ENCODE peak calls at places on chromosomes 4 and X, in nine cellular contexts. One of them, this sample, is unnamed.

GRCh38 chr4:26023191-26023972 is 109.4 kb downstream of the SMIM20 start:
- DNase-seq in effector memory CD4-positive, alpha-beta T cell: no peak
- DNase-seq in AG08396: no peak
- DNase-seq in EL: peak; percentile 18
- DNase-seq in endothelial cell: no peak
- DNase-seq in HEK293T: no peak
- DNase-seq in ureter: no peak
- DNase-seq in NCI-H2107: no peak
- DNase-seq in spleen: no peak
- DNase-seq in this sample: no peak

GRCh38 chrX:42869659-42870476 is 91.9 kb upstream of the PPP1R2C start:
- DNase-seq in AG08396: no peak
- DNase-seq in EL: no peak
- DNase-seq in effector memory CD4-positive, alpha-beta T cell: no peak
- DNase-seq in NCI-H2107: no peak
- DNase-seq in ureter: no peak
- DNase-seq in endothelial cell: no peak
- DNase-seq in spleen: no peak
- DNase-seq in HEK293T: no peak
- DNase-seq in this sample: no peak

GRCh38 chr4:153649572-153649991 is 34.5 kb upstream of the TLR2 start:
- DNase-seq in spleen: no peak
- DNase-seq in EL: peak; percentile 22
- DNase-seq in effector memory CD4-positive, alpha-beta T cell: no peak
- DNase-seq in AG08396: no peak
- DNase-seq in NCI-H2107: no peak
- DNase-seq in HEK293T: no peak
- DNase-seq in ureter: no peak
- DNase-seq in endothelial cell: no peak
- DNase-seq in this sample: peak; percentile 23

GRCh38 chr4:45241976-45242375 is 515.6 kb upstream of the GNPDA2 start:
- DNase-seq in ureter: no peak
- DNase-seq in effector memory CD4-positive, alpha-beta T cell: no peak
- DNase-seq in HEK293T: no peak
- DNase-seq in AG08396: no peak
- DNase-seq in endothelial cell: no peak
- DNase-seq in EL: no peak
- DNase-seq in NCI-H2107: no peak
- DNase-seq in spleen: no peak
- DNase-seq in this sample: no peak

GRCh38 chr4:68129793-68130192 is at the start of gene TMPRSS11F:
- DNase-seq in AG08396: no peak
- DNase-seq in endothelial cell: no peak
- DNase-seq in EL: no peak
- DNase-seq in spleen: no peak
- DNase-seq in effector memory CD4-positive, alpha-beta T cell: no peak
- DNase-seq in ureter: peak; percentile 46
- DNase-seq in HEK293T: no peak
- DNase-seq in NCI-H2107: no peak
- DNase-seq in this sample: no peak

GRCh38 chrX:153416781-153417180 is 5.5 kb downstream of the ZFP92 start:
- DNase-seq in endothelial cell: no peak
- DNase-seq in HEK293T: no peak
- DNase-seq in NCI-H2107: peak; percentile 52
- DNase-seq in AG08396: no peak
- DNase-seq in effector memory CD4-positive, alpha-beta T cell: no peak
- DNase-seq in EL: no peak
- DNase-seq in spleen: no peak
- DNase-seq in ureter: no peak
- DNase-seq in this sample: no peak

GRCh38 chrX:81195712-81196111 is 6.0 kb downstream of the HMGN5 start:
- DNase-seq in spleen: no peak
- DNase-seq in NCI-H2107: peak; percentile 15
- DNase-seq in effector memory CD4-positive, alpha-beta T cell: peak; percentile 4
- DNase-seq in AG08396: peak; percentile 18
- DNase-seq in endothelial cell: peak; percentile 42
- DNase-seq in ureter: no peak
- DNase-seq in HEK293T: peak; percentile 58
- DNase-seq in EL: peak; percentile 50
- DNase-seq in this sample: peak; percentile 33

GRCh38 chr4:54784188-54784671 is 126.5 kb downstream of the KIT start:
- DNase-seq in endothelial cell: no peak
- DNase-seq in EL: peak; percentile 92
- DNase-seq in spleen: peak; percentile 76
- DNase-seq in AG08396: peak; percentile 88
- DNase-seq in effector memory CD4-positive, alpha-beta T cell: no peak
- DNase-seq in ureter: peak; percentile 79
- DNase-seq in NCI-H2107: no peak
- DNase-seq in HEK293T: no peak
- DNase-seq in this sample: no peak

GRCh38 chr4:76950052-76950845 is 697 bp downstream of the SEPTIN11 start:
- DNase-seq in EL: peak; percentile 64
- DNase-seq in HEK293T: peak; percentile 34
- DNase-seq in NCI-H2107: no peak
- DNase-seq in ureter: peak; percentile 66
- DNase-seq in effector memory CD4-positive, alpha-beta T cell: peak; percentile 30
- DNase-seq in spleen: peak; percentile 88
- DNase-seq in AG08396: peak; percentile 43
- DNase-seq in endothelial cell: peak; percentile 55
- DNase-seq in this sample: peak; percentile 77

GRCh38 chr4:28388471-28388870 is 1527.8 kb downstream of the STIM2 start:
- DNase-seq in endothelial cell: no peak
- DNase-seq in EL: no peak
- DNase-seq in AG08396: no peak
- DNase-seq in ureter: no peak
- DNase-seq in spleen: no peak
- DNase-seq in NCI-H2107: no peak
- DNase-seq in effector memory CD4-positive, alpha-beta T cell: no peak
- DNase-seq in HEK293T: no peak
- DNase-seq in this sample: no peak

GRCh38 chrX:17475820-17476219 is 100.8 kb downstream of the NHS start:
- DNase-seq in endothelial cell: no peak
- DNase-seq in effector memory CD4-positive, alpha-beta T cell: no peak
- DNase-seq in EL: no peak
- DNase-seq in spleen: no peak
- DNase-seq in AG08396: no peak
- DNase-seq in HEK293T: no peak
- DNase-seq in ureter: no peak
- DNase-seq in NCI-H2107: no peak
- DNase-seq in this sample: peak; percentile 52

GRCh38 chr4:1501754-1502500 is 95.7 kb upstream of the NKX1-1 start:
- DNase-seq in endothelial cell: no peak
- DNase-seq in NCI-H2107: no peak
- DNase-seq in AG08396: no peak
- DNase-seq in ureter: no peak
- DNase-seq in EL: no peak
- DNase-seq in HEK293T: no peak
- DNase-seq in effector memory CD4-positive, alpha-beta T cell: no peak
- DNase-seq in spleen: peak; percentile 64
- DNase-seq in this sample: no peak

GRCh38 chr4:90318208-90318607 is 191.0 kb downstream of the CCSER1 start:
- DNase-seq in AG08396: peak; percentile 20
- DNase-seq in effector memory CD4-positive, alpha-beta T cell: no peak
- DNase-seq in EL: peak; percentile 32
- DNase-seq in ureter: no peak
- DNase-seq in NCI-H2107: no peak
- DNase-seq in HEK293T: peak; percentile 25
- DNase-seq in endothelial cell: no peak
- DNase-seq in spleen: no peak
- DNase-seq in this sample: peak; percentile 80

GRCh38 chrX:153886915-153887314 is 942 bp upstream of the L1CAM start:
- DNase-seq in effector memory CD4-positive, alpha-beta T cell: no peak
- DNase-seq in spleen: no peak
- DNase-seq in NCI-H2107: no peak
- DNase-seq in ureter: no peak
- DNase-seq in HEK293T: no peak
- DNase-seq in AG08396: no peak
- DNase-seq in EL: peak; percentile 72
- DNase-seq in endothelial cell: no peak
- DNase-seq in this sample: no peak

GRCh38 chr4:17347445-17347844 is 164.4 kb downstream of the QDPR start:
- DNase-seq in AG08396: peak; percentile 50
- DNase-seq in HEK293T: peak; percentile 47
- DNase-seq in spleen: no peak
- DNase-seq in endothelial cell: peak; percentile 60
- DNase-seq in NCI-H2107: no peak
- DNase-seq in ureter: no peak
- DNase-seq in effector memory CD4-positive, alpha-beta T cell: no peak
- DNase-seq in EL: peak; percentile 26
- DNase-seq in this sample: peak; percentile 61

GRCh38 chrX:116379854-116380253 is 56.6 kb upstream of the SLC6A14 start:
- DNase-seq in AG08396: peak; percentile 2
- DNase-seq in endothelial cell: no peak
- DNase-seq in NCI-H2107: no peak
- DNase-seq in spleen: no peak
- DNase-seq in ureter: no peak
- DNase-seq in EL: peak; percentile 45
- DNase-seq in HEK293T: no peak
- DNase-seq in effector memory CD4-positive, alpha-beta T cell: no peak
- DNase-seq in this sample: no peak

GRCh38 chr4:106329027-106329618 is 12.8 kb downstream of the AIMP1 start:
- DNase-seq in NCI-H2107: no peak
- DNase-seq in AG08396: peak; percentile 26
- DNase-seq in endothelial cell: no peak
- DNase-seq in ureter: no peak
- DNase-seq in spleen: no peak
- DNase-seq in HEK293T: peak; percentile 34
- DNase-seq in EL: peak; percentile 51
- DNase-seq in effector memory CD4-positive, alpha-beta T cell: no peak
- DNase-seq in this sample: peak; percentile 60

GRCh38 chr4:143256456-143256855 is 71.7 kb downstream of the USP38 start:
- DNase-seq in EL: no peak
- DNase-seq in ureter: no peak
- DNase-seq in spleen: no peak
- DNase-seq in AG08396: no peak
- DNase-seq in HEK293T: no peak
- DNase-seq in endothelial cell: no peak
- DNase-seq in NCI-H2107: no peak
- DNase-seq in effector memory CD4-positive, alpha-beta T cell: no peak
- DNase-seq in this sample: no peak

GRCh38 chr4:185820119-185821028 is 8.4 kb upstream of the SORBS2 start:
- DNase-seq in endothelial cell: no peak
- DNase-seq in spleen: no peak
- DNase-seq in effector memory CD4-positive, alpha-beta T cell: no peak
- DNase-seq in NCI-H2107: no peak
- DNase-seq in ureter: no peak
- DNase-seq in AG08396: no peak
- DNase-seq in HEK293T: no peak
- DNase-seq in EL: no peak
- DNase-seq in this sample: peak; percentile 29

GRCh38 chr4:83114576-83114975 is at the start of gene PLAC8:
- DNase-seq in HEK293T: peak; percentile 15
- DNase-seq in spleen: no peak
- DNase-seq in effector memory CD4-positive, alpha-beta T cell: no peak
- DNase-seq in ureter: no peak
- DNase-seq in NCI-H2107: no peak
- DNase-seq in endothelial cell: no peak
- DNase-seq in AG08396: no peak
- DNase-seq in EL: peak; percentile 52
- DNase-seq in this sample: peak; percentile 35

GRCh38 chrX:11641368-11641767 is 24.4 kb downstream of the ARHGAP6 start:
- DNase-seq in EL: no peak
- DNase-seq in spleen: no peak
- DNase-seq in HEK293T: no peak
- DNase-seq in NCI-H2107: no peak
- DNase-seq in AG08396: no peak
- DNase-seq in endothelial cell: no peak
- DNase-seq in ureter: no peak
- DNase-seq in effector memory CD4-positive, alpha-beta T cell: no peak
- DNase-seq in this sample: no peak